ENCODE peak calls at places on chromosomes 12 and 14, in four cellular contexts. One of them, this sample, is unnamed.

GRCh38 chr14:104717137-104717536 is 6.9 kb upstream of the ADSS1 start:
- DNase-seq in thoracic aorta: no peak
- DNase-seq in dorsolateral prefrontal cortex: no peak
- DNase-seq in fibroblast of pulmonary artery: no peak
- DNase-seq in this sample: no peak

GRCh38 chr14:74945852-74946658 is 9.3 kb downstream of the PGF start:
- DNase-seq in thoracic aorta: peak; percentile 37
- DNase-seq in dorsolateral prefrontal cortex: peak; percentile 78
- DNase-seq in fibroblast of pulmonary artery: peak; percentile 74
- DNase-seq in this sample: peak; percentile 93

GRCh38 chr12:31897791-31898503 is 61.3 kb upstream of the RESF1 start:
- DNase-seq in thoracic aorta: no peak
- DNase-seq in dorsolateral prefrontal cortex: no peak
- DNase-seq in fibroblast of pulmonary artery: peak; percentile 53
- DNase-seq in this sample: no peak

GRCh38 chr12:101127521-101128219 is 82.4 kb downstream of the SLC5A8 start:
- DNase-seq in thoracic aorta: no peak
- DNase-seq in dorsolateral prefrontal cortex: no peak
- DNase-seq in fibroblast of pulmonary artery: peak; percentile 1
- DNase-seq in this sample: no peak

GRCh38 chr12:74111688-74112360 is 425.8 kb upstream of the ATXN7L3B start:
- DNase-seq in thoracic aorta: no peak
- DNase-seq in dorsolateral prefrontal cortex: peak; percentile 60
- DNase-seq in fibroblast of pulmonary artery: peak; percentile 4
- DNase-seq in this sample: no peak

GRCh38 chr12:106629797-106630669 is 47.2 kb downstream of the RFX4 start:
- DNase-seq in thoracic aorta: no peak
- DNase-seq in dorsolateral prefrontal cortex: no peak
- DNase-seq in fibroblast of pulmonary artery: peak; percentile 36
- DNase-seq in this sample: no peak

GRCh38 chr12:79451988-79452387 is 238.8 kb downstream of the PAWR start:
- DNase-seq in thoracic aorta: peak; percentile 59
- DNase-seq in dorsolateral prefrontal cortex: no peak
- DNase-seq in fibroblast of pulmonary artery: peak; percentile 90
- DNase-seq in this sample: no peak

GRCh38 chr12:26853303-26854027 is 20.5 kb upstream of the ITPR2 start:
- DNase-seq in thoracic aorta: no peak
- DNase-seq in dorsolateral prefrontal cortex: peak; percentile 78
- DNase-seq in fibroblast of pulmonary artery: peak; percentile 78
- DNase-seq in this sample: peak; percentile 29

GRCh38 chr12:32155911-32156585 is 49.4 kb downstream of the BICD1 start:
- DNase-seq in thoracic aorta: no peak
- DNase-seq in dorsolateral prefrontal cortex: no peak
- DNase-seq in fibroblast of pulmonary artery: no peak
- DNase-seq in this sample: peak; percentile 43

GRCh38 chr12:3303410-3304136 is 187.4 kb upstream of the PRMT8 start:
- DNase-seq in thoracic aorta: no peak
- DNase-seq in dorsolateral prefrontal cortex: no peak
- DNase-seq in fibroblast of pulmonary artery: no peak
- DNase-seq in this sample: no peak

GRCh38 chr12:24661657-24662096 is 287.2 kb downstream of the BCAT1 start:
- DNase-seq in thoracic aorta: no peak
- DNase-seq in dorsolateral prefrontal cortex: no peak
- DNase-seq in fibroblast of pulmonary artery: peak; percentile 89
- DNase-seq in this sample: no peak

GRCh38 chr12:131066886-131067490 is 113.3 kb downstream of the ADGRD1 start:
- DNase-seq in thoracic aorta: no peak
- DNase-seq in dorsolateral prefrontal cortex: peak; percentile 32
- DNase-seq in fibroblast of pulmonary artery: no peak
- DNase-seq in this sample: no peak

GRCh38 chr12:115528466-115528865 is 749.0 kb downstream of the MED13L start:
- DNase-seq in thoracic aorta: no peak
- DNase-seq in dorsolateral prefrontal cortex: no peak
- DNase-seq in fibroblast of pulmonary artery: no peak
- DNase-seq in this sample: no peak

GRCh38 chr12:52032431-52032796 is 18.8 kb upstream of the NR4A1 start:
- DNase-seq in thoracic aorta: peak; percentile 70
- DNase-seq in dorsolateral prefrontal cortex: no peak
- DNase-seq in fibroblast of pulmonary artery: peak; percentile 86
- DNase-seq in this sample: no peak

GRCh38 chr14:72646861-72647528 is 246.9 kb downstream of the DPF3 start:
- DNase-seq in thoracic aorta: no peak
- DNase-seq in dorsolateral prefrontal cortex: no peak
- DNase-seq in fibroblast of pulmonary artery: peak; percentile 97
- DNase-seq in this sample: no peak

GRCh38 chr14:62674833-62675232 is 370.4 kb downstream of the KCNH5 start:
- DNase-seq in thoracic aorta: no peak
- DNase-seq in dorsolateral prefrontal cortex: no peak
- DNase-seq in fibroblast of pulmonary artery: peak; percentile 13
- DNase-seq in this sample: no peak

GRCh38 chr14:63342381-63342780 is 23.6 kb upstream of the GPHB5 start:
- DNase-seq in thoracic aorta: no peak
- DNase-seq in dorsolateral prefrontal cortex: no peak
- DNase-seq in fibroblast of pulmonary artery: peak; percentile 21
- DNase-seq in this sample: no peak

GRCh38 chr12:58819945-58820344 is 100.4 kb downstream of the LRIG3 start:
- DNase-seq in thoracic aorta: no peak
- DNase-seq in dorsolateral prefrontal cortex: no peak
- DNase-seq in fibroblast of pulmonary artery: no peak
- DNase-seq in this sample: no peak

GRCh38 chr12:5163661-5164060 is 120.0 kb downstream of the KCNA5 start:
- DNase-seq in thoracic aorta: no peak
- DNase-seq in dorsolateral prefrontal cortex: no peak
- DNase-seq in fibroblast of pulmonary artery: no peak
- DNase-seq in this sample: no peak

GRCh38 chr14:23577004-23577681 is 1.4 kb downstream of the JPH4 start:
- DNase-seq in thoracic aorta: no peak
- DNase-seq in dorsolateral prefrontal cortex: no peak
- DNase-seq in fibroblast of pulmonary artery: no peak
- DNase-seq in this sample: peak; percentile 73